ENCODE peak calls at places on chromosome 15, in ten cellular contexts. One of them, this sample, is unnamed.

GRCh38 chr15:85037617-85038016 is 56.0 kb downstream of the PDE8A start:
- DNase-seq in dorsolateral prefrontal cortex: no peak
- DNase-seq in CD4-positive, CD25-positive, alpha-beta regulatory T cell: no peak
- DNase-seq in CD4-positive, alpha-beta memory T cell: no peak
- DNase-seq in fibroblast of lung: no peak
- DNase-seq in breast epithelium: no peak
- DNase-seq in CD8-positive, alpha-beta memory T cell: no peak
- DNase-seq in psoas muscle: no peak
- DNase-seq in uterus: no peak
- DNase-seq in AG04450: no peak
- DNase-seq in this sample: no peak

GRCh38 chr15:62962101-62962995 is 80.2 kb upstream of the TPM1 start:
- DNase-seq in dorsolateral prefrontal cortex: no peak
- DNase-seq in CD4-positive, CD25-positive, alpha-beta regulatory T cell: no peak
- DNase-seq in CD4-positive, alpha-beta memory T cell: no peak
- DNase-seq in fibroblast of lung: no peak
- DNase-seq in breast epithelium: no peak
- DNase-seq in CD8-positive, alpha-beta memory T cell: no peak
- DNase-seq in psoas muscle: no peak
- DNase-seq in uterus: no peak
- DNase-seq in AG04450: no peak
- DNase-seq in this sample: no peak

GRCh38 chr15:31352283-31352880 is 25.7 kb downstream of the KLF13 start:
- DNase-seq in dorsolateral prefrontal cortex: no peak
- DNase-seq in CD4-positive, CD25-positive, alpha-beta regulatory T cell: no peak
- DNase-seq in CD4-positive, alpha-beta memory T cell: no peak
- DNase-seq in fibroblast of lung: no peak
- DNase-seq in breast epithelium: no peak
- DNase-seq in CD8-positive, alpha-beta memory T cell: no peak
- DNase-seq in psoas muscle: peak; percentile 68
- DNase-seq in uterus: no peak
- DNase-seq in AG04450: no peak
- DNase-seq in this sample: no peak

GRCh38 chr15:55549305-55549704 is 38.8 kb downstream of the PYGO1 start:
- DNase-seq in dorsolateral prefrontal cortex: no peak
- DNase-seq in CD4-positive, CD25-positive, alpha-beta regulatory T cell: no peak
- DNase-seq in CD4-positive, alpha-beta memory T cell: no peak
- DNase-seq in fibroblast of lung: no peak
- DNase-seq in breast epithelium: no peak
- DNase-seq in CD8-positive, alpha-beta memory T cell: no peak
- DNase-seq in psoas muscle: no peak
- DNase-seq in uterus: no peak
- DNase-seq in AG04450: no peak
- DNase-seq in this sample: no peak

GRCh38 chr15:79378394-79379158 is 53.6 kb upstream of the MINAR1 start:
- DNase-seq in dorsolateral prefrontal cortex: no peak
- DNase-seq in CD4-positive, CD25-positive, alpha-beta regulatory T cell: no peak
- DNase-seq in CD4-positive, alpha-beta memory T cell: no peak
- DNase-seq in fibroblast of lung: peak; percentile 19
- DNase-seq in breast epithelium: no peak
- DNase-seq in CD8-positive, alpha-beta memory T cell: no peak
- DNase-seq in psoas muscle: no peak
- DNase-seq in uterus: no peak
- DNase-seq in AG04450: no peak
- DNase-seq in this sample: no peak

GRCh38 chr15:96583671-96584070 is 253.2 kb downstream of the NR2F2 start:
- DNase-seq in dorsolateral prefrontal cortex: no peak
- DNase-seq in CD4-positive, CD25-positive, alpha-beta regulatory T cell: no peak
- DNase-seq in CD4-positive, alpha-beta memory T cell: no peak
- DNase-seq in fibroblast of lung: no peak
- DNase-seq in breast epithelium: no peak
- DNase-seq in CD8-positive, alpha-beta memory T cell: no peak
- DNase-seq in psoas muscle: no peak
- DNase-seq in uterus: no peak
- DNase-seq in AG04450: no peak
- DNase-seq in this sample: no peak

GRCh38 chr15:80272987-80273386 is 21.0 kb upstream of the CTXND1 start:
- DNase-seq in dorsolateral prefrontal cortex: no peak
- DNase-seq in CD4-positive, CD25-positive, alpha-beta regulatory T cell: no peak
- DNase-seq in CD4-positive, alpha-beta memory T cell: no peak
- DNase-seq in fibroblast of lung: no peak
- DNase-seq in breast epithelium: no peak
- DNase-seq in CD8-positive, alpha-beta memory T cell: no peak
- DNase-seq in psoas muscle: no peak
- DNase-seq in uterus: no peak
- DNase-seq in AG04450: no peak
- DNase-seq in this sample: no peak

GRCh38 chr15:32828507-32829186 is 110.8 kb downstream of the GREM1 start:
- DNase-seq in dorsolateral prefrontal cortex: no peak
- DNase-seq in CD4-positive, CD25-positive, alpha-beta regulatory T cell: no peak
- DNase-seq in CD4-positive, alpha-beta memory T cell: no peak
- DNase-seq in fibroblast of lung: peak; percentile 89
- DNase-seq in breast epithelium: no peak
- DNase-seq in CD8-positive, alpha-beta memory T cell: no peak
- DNase-seq in psoas muscle: no peak
- DNase-seq in uterus: no peak
- DNase-seq in AG04450: peak; percentile 80
- DNase-seq in this sample: no peak

GRCh38 chr15:38707802-38708671 is 143.4 kb upstream of the RASGRP1 start:
- DNase-seq in dorsolateral prefrontal cortex: no peak
- DNase-seq in CD4-positive, CD25-positive, alpha-beta regulatory T cell: peak; percentile 25
- DNase-seq in CD4-positive, alpha-beta memory T cell: peak; percentile 45
- DNase-seq in fibroblast of lung: peak; percentile 77
- DNase-seq in breast epithelium: peak; percentile 23
- DNase-seq in CD8-positive, alpha-beta memory T cell: no peak
- DNase-seq in psoas muscle: no peak
- DNase-seq in uterus: peak; percentile 29
- DNase-seq in AG04450: no peak
- DNase-seq in this sample: no peak

GRCh38 chr15:42069025-42069424 is 25.3 kb downstream of the PLA2G4D start:
- DNase-seq in dorsolateral prefrontal cortex: no peak
- DNase-seq in CD4-positive, CD25-positive, alpha-beta regulatory T cell: no peak
- DNase-seq in CD4-positive, alpha-beta memory T cell: no peak
- DNase-seq in fibroblast of lung: no peak
- DNase-seq in breast epithelium: no peak
- DNase-seq in CD8-positive, alpha-beta memory T cell: no peak
- DNase-seq in psoas muscle: no peak
- DNase-seq in uterus: no peak
- DNase-seq in AG04450: no peak
- DNase-seq in this sample: no peak

GRCh38 chr15:92882697-92883642 is 17.2 kb upstream of the CHD2 start:
- DNase-seq in dorsolateral prefrontal cortex: no peak
- DNase-seq in CD4-positive, CD25-positive, alpha-beta regulatory T cell: peak; percentile 39
- DNase-seq in CD4-positive, alpha-beta memory T cell: no peak
- DNase-seq in fibroblast of lung: no peak
- DNase-seq in breast epithelium: no peak
- DNase-seq in CD8-positive, alpha-beta memory T cell: peak; percentile 10
- DNase-seq in psoas muscle: peak; percentile 43
- DNase-seq in uterus: no peak
- DNase-seq in AG04450: no peak
- DNase-seq in this sample: no peak

GRCh38 chr15:69357773-69358765 is 56.1 kb upstream of the KIF23 start:
- DNase-seq in dorsolateral prefrontal cortex: no peak
- DNase-seq in CD4-positive, CD25-positive, alpha-beta regulatory T cell: no peak
- DNase-seq in CD4-positive, alpha-beta memory T cell: no peak
- DNase-seq in fibroblast of lung: peak; percentile 61
- DNase-seq in breast epithelium: no peak
- DNase-seq in CD8-positive, alpha-beta memory T cell: no peak
- DNase-seq in psoas muscle: peak; percentile 11
- DNase-seq in uterus: no peak
- DNase-seq in AG04450: no peak
- DNase-seq in this sample: no peak

GRCh38 chr15:25065286-25065685 is 110.5 kb downstream of the SNRPN start:
- DNase-seq in dorsolateral prefrontal cortex: no peak
- DNase-seq in CD4-positive, CD25-positive, alpha-beta regulatory T cell: no peak
- DNase-seq in CD4-positive, alpha-beta memory T cell: no peak
- DNase-seq in fibroblast of lung: no peak
- DNase-seq in breast epithelium: no peak
- DNase-seq in CD8-positive, alpha-beta memory T cell: no peak
- DNase-seq in psoas muscle: no peak
- DNase-seq in uterus: no peak
- DNase-seq in AG04450: no peak
- DNase-seq in this sample: no peak

GRCh38 chr15:56040081-56041035 is 46.9 kb upstream of the NEDD4 start:
- DNase-seq in dorsolateral prefrontal cortex: no peak
- DNase-seq in CD4-positive, CD25-positive, alpha-beta regulatory T cell: no peak
- DNase-seq in CD4-positive, alpha-beta memory T cell: no peak
- DNase-seq in fibroblast of lung: peak; percentile 98
- DNase-seq in breast epithelium: peak; percentile 72
- DNase-seq in CD8-positive, alpha-beta memory T cell: no peak
- DNase-seq in psoas muscle: peak; percentile 44
- DNase-seq in uterus: peak; percentile 85
- DNase-seq in AG04450: peak; percentile 92
- DNase-seq in this sample: peak; percentile 87

GRCh38 chr15:55222588-55222987 is 25.8 kb upstream of the RSL24D1 start:
- DNase-seq in dorsolateral prefrontal cortex: no peak
- DNase-seq in CD4-positive, CD25-positive, alpha-beta regulatory T cell: no peak
- DNase-seq in CD4-positive, alpha-beta memory T cell: no peak
- DNase-seq in fibroblast of lung: no peak
- DNase-seq in breast epithelium: no peak
- DNase-seq in CD8-positive, alpha-beta memory T cell: no peak
- DNase-seq in psoas muscle: no peak
- DNase-seq in uterus: no peak
- DNase-seq in AG04450: no peak
- DNase-seq in this sample: no peak

GRCh38 chr15:81523867-81524266 is 149.9 kb upstream of the TMC3 start:
- DNase-seq in dorsolateral prefrontal cortex: no peak
- DNase-seq in CD4-positive, CD25-positive, alpha-beta regulatory T cell: no peak
- DNase-seq in CD4-positive, alpha-beta memory T cell: no peak
- DNase-seq in fibroblast of lung: no peak
- DNase-seq in breast epithelium: no peak
- DNase-seq in CD8-positive, alpha-beta memory T cell: no peak
- DNase-seq in psoas muscle: no peak
- DNase-seq in uterus: no peak
- DNase-seq in AG04450: no peak
- DNase-seq in this sample: no peak
- H3K27ac ChIP-seq in dorsolateral prefrontal cortex: no peak overlapping the region
- H3K27ac ChIP-seq in CD4-positive, CD25-positive, alpha-beta regulatory T cell: no peak overlapping the region
- H3K27ac ChIP-seq in CD4-positive, alpha-beta memory T cell: no peak overlapping the region
- H3K27ac ChIP-seq in fibroblast of lung: no peak overlapping the region
- H3K27ac ChIP-seq in breast epithelium: no peak overlapping the region
- H3K27ac ChIP-seq in CD8-positive, alpha-beta memory T cell: no peak overlapping the region
- H3K27ac ChIP-seq in psoas muscle: no peak overlapping the region
- H3K27ac ChIP-seq in uterus: no peak overlapping the region
- H3K27ac ChIP-seq in AG04450: no peak overlapping the region
- H3K27ac ChIP-seq in this sample: no peak overlapping the region

GRCh38 chr15:77621847-77622211 is 10.9 kb downstream of the LINGO1 start:
- DNase-seq in dorsolateral prefrontal cortex: no peak
- DNase-seq in CD4-positive, CD25-positive, alpha-beta regulatory T cell: no peak
- DNase-seq in CD4-positive, alpha-beta memory T cell: no peak
- DNase-seq in fibroblast of lung: no peak
- DNase-seq in breast epithelium: no peak
- DNase-seq in CD8-positive, alpha-beta memory T cell: no peak
- DNase-seq in psoas muscle: no peak
- DNase-seq in uterus: no peak
- DNase-seq in AG04450: no peak
- DNase-seq in this sample: no peak
- H3K27ac ChIP-seq in dorsolateral prefrontal cortex: peak overlapping the region; percentile 66
- H3K27ac ChIP-seq in CD4-positive, CD25-positive, alpha-beta regulatory T cell: no peak overlapping the region
- H3K27ac ChIP-seq in CD4-positive, alpha-beta memory T cell: no peak overlapping the region
- H3K27ac ChIP-seq in fibroblast of lung: no peak overlapping the region
- H3K27ac ChIP-seq in breast epithelium: no peak overlapping the region
- H3K27ac ChIP-seq in CD8-positive, alpha-beta memory T cell: peak overlapping the region; percentile 38
- H3K27ac ChIP-seq in psoas muscle: no peak overlapping the region
- H3K27ac ChIP-seq in uterus: no peak overlapping the region
- H3K27ac ChIP-seq in AG04450: no peak overlapping the region
- H3K27ac ChIP-seq in this sample: no peak overlapping the region

GRCh38 chr15:70810916-70811578 is 42.9 kb downstream of the LARP6 start:
- DNase-seq in dorsolateral prefrontal cortex: no peak
- DNase-seq in CD4-positive, CD25-positive, alpha-beta regulatory T cell: no peak
- DNase-seq in CD4-positive, alpha-beta memory T cell: no peak
- DNase-seq in fibroblast of lung: no peak
- DNase-seq in breast epithelium: no peak
- DNase-seq in CD8-positive, alpha-beta memory T cell: no peak
- DNase-seq in psoas muscle: no peak
- DNase-seq in uterus: no peak
- DNase-seq in AG04450: no peak
- DNase-seq in this sample: no peak

GRCh38 chr15:70817266-70817665 is 36.7 kb downstream of the LARP6 start:
- DNase-seq in dorsolateral prefrontal cortex: no peak
- DNase-seq in CD4-positive, CD25-positive, alpha-beta regulatory T cell: no peak
- DNase-seq in CD4-positive, alpha-beta memory T cell: no peak
- DNase-seq in fibroblast of lung: no peak
- DNase-seq in breast epithelium: no peak
- DNase-seq in CD8-positive, alpha-beta memory T cell: no peak
- DNase-seq in psoas muscle: no peak
- DNase-seq in uterus: no peak
- DNase-seq in AG04450: no peak
- DNase-seq in this sample: no peak

GRCh38 chr15:70818580-70818979 is 35.4 kb downstream of the LARP6 start:
- DNase-seq in dorsolateral prefrontal cortex: no peak
- DNase-seq in CD4-positive, CD25-positive, alpha-beta regulatory T cell: no peak
- DNase-seq in CD4-positive, alpha-beta memory T cell: no peak
- DNase-seq in fibroblast of lung: no peak
- DNase-seq in breast epithelium: no peak
- DNase-seq in CD8-positive, alpha-beta memory T cell: no peak
- DNase-seq in psoas muscle: no peak
- DNase-seq in uterus: no peak
- DNase-seq in AG04450: no peak
- DNase-seq in this sample: no peak

GRCh38 chr15:70815604-70816003 is 38.4 kb downstream of the LARP6 start:
- DNase-seq in dorsolateral prefrontal cortex: no peak
- DNase-seq in CD4-positive, CD25-positive, alpha-beta regulatory T cell: no peak
- DNase-seq in CD4-positive, alpha-beta memory T cell: no peak
- DNase-seq in fibroblast of lung: no peak
- DNase-seq in breast epithelium: no peak
- DNase-seq in CD8-positive, alpha-beta memory T cell: no peak
- DNase-seq in psoas muscle: no peak
- DNase-seq in uterus: no peak
- DNase-seq in AG04450: no peak
- DNase-seq in this sample: no peak

DNA sequence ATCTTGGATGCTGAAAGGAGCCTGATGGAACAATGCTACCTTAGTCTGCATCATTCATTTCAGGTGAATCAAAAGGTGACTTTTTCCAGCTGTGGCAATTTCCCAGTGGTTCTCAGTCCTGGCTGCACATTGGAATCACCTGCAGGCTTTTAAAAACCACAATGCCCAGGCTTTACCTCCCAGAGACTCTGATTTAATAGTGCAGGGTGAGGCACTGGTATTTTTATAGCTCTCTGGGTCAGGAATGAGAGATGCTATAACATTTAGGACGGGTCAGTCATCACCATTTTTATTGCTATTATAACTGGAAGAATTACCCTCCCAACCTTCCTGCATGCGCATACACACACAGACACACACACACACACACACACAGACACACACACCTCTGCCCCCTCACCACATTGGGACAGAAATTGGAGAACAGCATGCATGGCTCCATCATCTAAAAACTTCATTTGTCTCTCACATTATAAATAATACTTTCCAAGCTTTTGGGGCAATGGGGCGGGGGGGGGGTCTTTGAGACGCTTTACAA is 41.1 kb downstream of the LARP6 start:
- DNase-seq in dorsolateral prefrontal cortex: no peak
- DNase-seq in CD4-positive, CD25-positive, alpha-beta regulatory T cell: no peak
- DNase-seq in CD4-positive, alpha-beta memory T cell: no peak
- DNase-seq in fibroblast of lung: no peak
- DNase-seq in breast epithelium: no peak
- DNase-seq in CD8-positive, alpha-beta memory T cell: no peak
- DNase-seq in psoas muscle: no peak
- DNase-seq in uterus: no peak
- DNase-seq in AG04450: no peak
- DNase-seq in this sample: no peak
- H3K27ac ChIP-seq in dorsolateral prefrontal cortex: no peak overlapping the region
- H3K27ac ChIP-seq in CD4-positive, CD25-positive, alpha-beta regulatory T cell: no peak overlapping the region
- H3K27ac ChIP-seq in CD4-positive, alpha-beta memory T cell: no peak overlapping the region
- H3K27ac ChIP-seq in fibroblast of lung: no peak overlapping the region
- H3K27ac ChIP-seq in breast epithelium: no peak overlapping the region
- H3K27ac ChIP-seq in CD8-positive, alpha-beta memory T cell: no peak overlapping the region
- H3K27ac ChIP-seq in psoas muscle: no peak overlapping the region
- H3K27ac ChIP-seq in uterus: no peak overlapping the region
- H3K27ac ChIP-seq in AG04450: no peak overlapping the region
- H3K27ac ChIP-seq in this sample: no peak overlapping the region

GRCh38 chr15:65612616-65612946 is 1.6 kb upstream of the INTS14 start:
- DNase-seq in dorsolateral prefrontal cortex: no peak
- DNase-seq in CD4-positive, CD25-positive, alpha-beta regulatory T cell: no peak
- DNase-seq in CD4-positive, alpha-beta memory T cell: no peak
- DNase-seq in fibroblast of lung: no peak
- DNase-seq in breast epithelium: no peak
- DNase-seq in CD8-positive, alpha-beta memory T cell: no peak
- DNase-seq in psoas muscle: no peak
- DNase-seq in uterus: no peak
- DNase-seq in AG04450: no peak
- DNase-seq in this sample: peak; percentile 10
- H3K27ac ChIP-seq in dorsolateral prefrontal cortex: peak overlapping the region; percentile 94
- H3K27ac ChIP-seq in CD4-positive, CD25-positive, alpha-beta regulatory T cell: peak overlapping the region; percentile 87
- H3K27ac ChIP-seq in CD4-positive, alpha-beta memory T cell: peak overlapping the region; percentile 76
- H3K27ac ChIP-seq in fibroblast of lung: no peak overlapping the region
- H3K27ac ChIP-seq in breast epithelium: peak overlapping the region; percentile 98
- H3K27ac ChIP-seq in CD8-positive, alpha-beta memory T cell: peak overlapping the region; percentile 91
- H3K27ac ChIP-seq in psoas muscle: peak overlapping the region; percentile 96
- H3K27ac ChIP-seq in uterus: no peak overlapping the region
- H3K27ac ChIP-seq in AG04450: no peak overlapping the region
- H3K27ac ChIP-seq in this sample: peak overlapping the region; percentile 89